ENCODE peak calls at places on chromosomes 3 and 15, in six cellular contexts. E, N, R, J, U and L are unnamed samples.

GRCh38 chr3:128068156-128068620 is 16.0 kb downstream of the SEC61A1 start:
- DNase-seq in E (no peak), N (no peak), R (peak), J (no peak), U (no peak), L (no peak)

GRCh38 chr3:189680723-189681122 is 49.5 kb downstream of the TP63 start:
- DNase-seq in E (no peak), N (no peak), R (no peak), J (no peak), U (no peak), L (no peak)

GRCh38 chr3:139547666-139548065 is 8.1 kb upstream of the RBP1 start:
- DNase-seq in E (no peak), N (no peak), R (no peak), J (no peak), U (no peak), L (no peak)

GRCh38 chr3:174062923-174063322 is 665.4 kb downstream of the NLGN1 start:
- DNase-seq in E (no peak), N (no peak), R (no peak), J (no peak), U (no peak), L (no peak)

GRCh38 chr3:64133272-64133671 is 92.0 kb downstream of the PRICKLE2 start:
- DNase-seq in E (no peak), N (no peak), R (no peak), J (no peak), U (no peak), L (no peak)

GRCh38 chr3:189714991-189715961 is 84.1 kb downstream of the TP63 start:
- DNase-seq in E (no peak), N (no peak), R (no peak), J (no peak), U (peak), L (no peak)

GRCh38 chr3:125401402-125401801 is 26.3 kb upstream of the ZNF148 start:
- DNase-seq in E (no peak), N (peak), R (no peak), J (no peak), U (peak), L (no peak)

GRCh38 chr3:40215015-40215414 is 94.5 kb upstream of the EIF1B start:
- DNase-seq in E (no peak), N (no peak), R (no peak), J (no peak), U (no peak), L (no peak)

GRCh38 chr3:73568371-73568862 is 56.3 kb downstream of the PDZRN3 start:
- DNase-seq in E (no peak), N (no peak), R (no peak), J (no peak), U (no peak), L (no peak)

GRCh38 chr15:71495381-71495780 is 315.0 kb upstream of the NR2E3 start:
- DNase-seq in E (no peak), N (no peak), R (no peak), J (no peak), U (no peak), L (no peak)

GRCh38 chr15:44215594-44215993 is 20.5 kb upstream of the FRMD5 start:
- DNase-seq in E (no peak), N (peak), R (peak), J (peak), U (peak), L (peak)

GRCh38 chr3:192467230-192468186 is 259.8 kb downstream of the FGF12 start:
- DNase-seq in E (no peak), N (peak), R (peak), J (peak), U (peak), L (no peak)

GRCh38 chr3:154023148-154023547 is 98.0 kb upstream of the ARHGEF26 start:
- DNase-seq in E (no peak), N (no peak), R (no peak), J (peak), U (no peak), L (peak)

DNA sequence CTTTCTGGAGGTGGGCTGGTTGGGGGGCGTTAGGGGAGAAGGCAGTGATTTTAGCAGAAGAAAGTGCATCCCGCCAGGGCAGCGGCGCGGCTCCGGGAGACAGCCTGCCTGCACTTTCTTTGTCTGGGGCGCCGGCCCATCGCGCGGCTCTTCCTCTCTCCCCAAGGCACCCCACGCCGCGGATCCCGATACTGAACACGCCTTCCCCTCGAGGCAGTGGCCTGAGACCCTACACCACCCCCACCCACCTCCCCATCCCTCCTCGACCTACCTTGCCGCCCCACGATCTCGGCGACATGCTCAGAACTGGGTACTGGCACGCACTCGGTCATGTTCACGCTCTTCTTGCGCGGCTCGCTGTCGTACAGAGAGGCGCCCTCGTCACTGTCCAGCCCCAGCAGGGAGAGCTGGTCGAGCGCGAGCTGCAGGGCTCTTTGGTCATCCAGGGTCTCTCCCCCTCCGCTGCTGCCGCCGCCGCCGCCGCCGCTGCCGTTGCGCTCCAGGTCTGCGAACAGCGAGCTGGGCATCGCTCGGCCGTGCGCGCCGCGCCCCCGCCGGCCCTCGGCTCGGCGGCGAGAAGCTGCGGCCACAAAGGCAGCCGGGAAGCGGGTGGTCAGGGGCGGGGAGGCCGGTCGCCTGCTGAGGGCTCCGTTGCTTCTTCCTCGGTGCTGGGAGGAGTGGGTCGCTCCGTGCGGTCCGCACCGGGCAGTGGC is 483 bp downstream of the MEX3B start:
- DNase-seq in E (no peak), N (peak), R (peak), J (peak), U (peak), L (no peak)
- H3K27ac ChIP-seq in E (peak), N (peak), R (peak), J (no peak), U (peak), L (no peak)

DNA sequence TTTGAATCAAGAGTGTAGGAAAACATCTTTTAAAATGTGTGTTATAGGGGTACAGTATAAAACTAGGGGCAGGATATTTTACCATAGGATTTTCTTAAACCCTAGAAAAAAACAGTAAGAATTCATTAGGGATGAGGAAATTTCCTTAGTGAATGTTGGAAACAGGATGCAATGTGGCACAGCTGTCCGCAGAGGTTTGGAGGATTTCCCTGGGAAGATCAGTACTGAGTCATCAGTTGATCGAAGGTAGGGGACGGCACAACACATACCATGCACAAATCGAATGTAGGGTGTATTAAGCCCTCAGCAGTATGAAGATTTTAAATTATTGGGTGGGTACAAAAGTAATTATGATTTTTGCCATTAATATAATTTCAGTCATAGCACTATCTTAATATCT is 49.9 kb downstream of the FNDC3B start:
- DNase-seq in E (no peak), N (no peak), R (peak), J (no peak), U (peak), L (no peak)
- H3K27ac ChIP-seq in E (no peak), N (no peak), R (peak), J (no peak), U (no peak), L (peak)

GRCh38 chr3:46354984-46355383 is 1.1 kb downstream of the CCR2 start:
- DNase-seq in E (no peak), N (no peak), R (no peak), J (no peak), U (no peak), L (no peak)

GRCh38 chr3:46351646-46352045 is 2.3 kb upstream of the CCR2 start:
- DNase-seq in E (no peak), N (no peak), R (no peak), J (no peak), U (no peak), L (no peak)

GRCh38 chr3:46354478-46354877 is 567 bp downstream of the CCR2 start:
- DNase-seq in E (no peak), N (no peak), R (no peak), J (no peak), U (no peak), L (no peak)

GRCh38 chr3:46353639-46354410 is at the start of gene CCR2:
- DNase-seq in E (no peak), N (no peak), R (no peak), J (no peak), U (peak), L (no peak)

DNA sequence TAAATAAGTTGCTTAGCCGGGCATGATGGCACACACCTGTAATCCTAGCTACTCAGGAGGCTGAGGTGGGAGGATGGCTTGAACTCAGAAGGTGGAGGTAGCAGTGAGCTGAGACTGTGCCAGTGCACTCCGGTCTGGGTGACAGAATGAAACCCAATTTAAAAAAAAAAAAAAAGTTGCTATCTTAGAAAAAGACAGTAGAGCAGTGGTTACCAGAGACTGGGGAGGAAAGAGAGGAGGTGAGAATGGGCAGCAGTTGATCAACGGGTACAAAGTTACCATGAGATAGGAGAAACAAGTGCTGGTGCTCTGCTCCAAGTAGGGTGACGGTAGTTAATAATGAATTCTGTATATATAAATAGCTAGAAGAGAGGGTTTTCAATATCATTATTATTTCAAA is 821 bp upstream of the CCR2 start:
- DNase-seq in E (no peak), N (no peak), R (no peak), J (no peak), U (no peak), L (no peak)
- H3K27ac ChIP-seq in E (no peak), N (no peak), R (no peak), J (no peak), U (no peak), L (no peak)

GRCh38 chr3:133459400-133459799 is 59.5 kb downstream of the BFSP2 start:
- DNase-seq in E (no peak), N (no peak), R (peak), J (no peak), U (no peak), L (no peak)

GRCh38 chr3:133460809-133461208 is 61.0 kb downstream of the BFSP2 start:
- DNase-seq in E (no peak), N (no peak), R (no peak), J (peak), U (no peak), L (peak)

GRCh38 chr3:133463441-133463860 is 63.6 kb downstream of the BFSP2 start:
- DNase-seq in E (no peak), N (no peak), R (no peak), J (no peak), U (no peak), L (no peak)

GRCh38 chr3:133464573-133464972 is 64.7 kb downstream of the BFSP2 start:
- DNase-seq in E (no peak), N (no peak), R (no peak), J (no peak), U (peak), L (no peak)

DNA sequence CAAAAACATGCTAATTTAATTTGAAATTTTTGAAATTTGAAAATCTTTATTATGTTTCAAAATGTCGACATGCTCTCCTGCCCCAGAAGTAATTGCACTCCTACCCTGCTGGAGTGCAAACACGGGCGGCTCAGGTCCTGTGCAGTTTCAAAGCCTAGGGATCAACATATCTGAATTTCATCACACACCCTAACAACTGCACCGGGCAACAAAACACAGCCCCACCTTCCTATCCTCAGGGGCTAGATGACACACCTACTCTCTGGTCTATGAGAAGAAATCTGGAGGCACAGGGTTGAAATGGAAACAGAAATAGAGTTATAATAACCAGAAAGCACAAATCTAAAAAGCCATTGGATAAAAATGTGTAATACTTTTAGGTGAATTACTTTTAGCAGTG is 61.4 kb downstream of the BFSP2 start:
- DNase-seq in E (no peak), N (no peak), R (no peak), J (peak), U (no peak), L (no peak)
- H3K27ac ChIP-seq in E (no peak), N (no peak), R (no peak), J (no peak), U (no peak), L (no peak)

DNA sequence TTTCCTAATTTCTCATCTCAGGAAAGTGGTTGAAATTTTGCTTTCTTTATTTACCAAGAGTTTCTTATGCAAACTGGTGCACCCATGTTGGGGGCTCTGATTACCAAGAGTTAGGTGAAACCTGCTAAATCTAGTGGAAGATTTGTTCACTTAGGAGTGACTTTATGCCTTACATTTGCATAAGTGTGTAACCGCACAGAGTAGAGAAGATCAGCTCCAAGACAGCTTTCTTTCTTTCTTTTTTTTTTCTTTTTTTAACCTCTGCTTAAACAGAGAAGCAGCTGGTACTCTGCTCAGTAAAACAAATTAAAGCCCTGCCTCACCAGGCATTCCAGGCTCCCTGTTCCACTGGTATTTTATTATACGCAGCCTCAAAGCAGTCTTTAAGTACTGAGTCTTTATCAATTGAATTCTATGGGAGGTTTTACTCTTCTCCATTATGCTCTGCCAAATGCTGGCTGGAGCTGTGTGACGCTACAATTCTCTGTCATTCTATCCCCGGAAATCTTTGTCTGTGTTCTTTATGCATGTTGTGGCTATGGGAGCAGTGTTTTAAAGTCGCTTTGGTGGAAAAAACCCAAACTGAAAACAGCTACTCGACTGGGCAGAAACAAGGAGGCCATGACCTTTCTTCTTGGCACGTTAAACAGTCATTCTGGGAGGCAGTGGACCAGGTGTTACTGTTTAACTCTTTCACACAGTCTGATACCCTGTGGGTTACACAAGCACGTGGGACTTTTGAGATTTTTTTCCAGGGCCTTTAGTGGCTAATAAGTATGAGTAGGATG is 55.2 kb upstream of the GBE1 start:
- DNase-seq in E (no peak), N (no peak), R (no peak), J (no peak), U (peak), L (no peak)
- H3K27ac ChIP-seq in E (no peak), N (no peak), R (no peak), J (no peak), U (no peak), L (no peak)

DNA sequence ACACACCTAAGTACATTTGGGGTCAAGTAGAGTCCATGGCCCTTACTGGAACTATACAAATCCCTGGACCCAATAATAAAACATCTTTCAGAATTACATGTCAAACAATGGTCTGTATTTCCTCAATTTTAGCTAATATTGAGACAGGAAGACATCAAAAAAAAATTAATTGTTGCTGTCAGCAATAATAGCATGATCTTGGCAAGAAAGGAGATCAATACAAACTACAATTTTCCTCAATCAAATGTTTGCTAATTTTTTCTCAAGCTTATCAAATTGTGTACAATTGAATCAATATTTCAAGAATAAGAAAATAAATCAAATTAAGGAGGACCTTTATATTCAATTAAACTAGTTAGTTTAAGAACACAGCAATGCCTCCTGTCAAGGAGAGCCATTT is 62.6 kb downstream of the FSIP1 start:
- DNase-seq in E (no peak), N (no peak), R (no peak), J (no peak), U (no peak), L (no peak)
- H3K27ac ChIP-seq in E (no peak), N (peak), R (peak), J (no peak), U (no peak), L (no peak)

GRCh38 chr3:87798567-87798947 is 260.2 kb downstream of the CGGBP1 start:
- DNase-seq in E (no peak), N (no peak), R (no peak), J (no peak), U (no peak), L (peak)
- H3K27ac ChIP-seq in E (no peak), N (no peak), R (no peak), J (no peak), U (no peak), L (no peak)

GRCh38 chr15:74788716-74789151 is 6.9 kb downstream of the CSK start:
- DNase-seq in E (no peak), N (no peak), R (no peak), J (no peak), U (no peak), L (no peak)
- H3K27ac ChIP-seq in E (peak), N (no peak), R (no peak), J (no peak), U (peak), L (peak)